ENCODE peak calls at places on chromosome 7, in seven cellular contexts. One of them, this sample, is unnamed.

GRCh38 chr7:82562716-82563404 is 119.3 kb upstream of the CACNA2D1 start:
- DNase-seq in HuH-7.5: no peak
- DNase-seq in iPS-NIHi11: no peak
- DNase-seq in dorsolateral prefrontal cortex: no peak
- DNase-seq in ELF-1: no peak
- DNase-seq in occipital lobe: no peak
- DNase-seq in stimulated activated CD8-positive, alpha-beta memory T cell treated with anti-CD3 and anti-CD28 coated beads, Interleukin-12 subunit alpha, Interleukin-12 subunit beta, amount 100 ng/mL, for 4 hours: no peak
- DNase-seq in this sample: no peak

GRCh38 chr7:155483868-155484325 is 26.0 kb downstream of the EN2 start:
- DNase-seq in HuH-7.5: no peak
- DNase-seq in iPS-NIHi11: no peak
- DNase-seq in dorsolateral prefrontal cortex: no peak
- DNase-seq in ELF-1: peak
- DNase-seq in occipital lobe: no peak
- DNase-seq in stimulated activated CD8-positive, alpha-beta memory T cell treated with anti-CD3 and anti-CD28 coated beads, Interleukin-12 subunit alpha, Interleukin-12 subunit beta, amount 100 ng/mL, for 4 hours: no peak
- DNase-seq in this sample: no peak

GRCh38 chr7:101518348-101518747 is 110.7 kb downstream of the MYL10 start:
- DNase-seq in HuH-7.5: no peak
- DNase-seq in iPS-NIHi11: no peak
- DNase-seq in dorsolateral prefrontal cortex: no peak
- DNase-seq in ELF-1: no peak
- DNase-seq in occipital lobe: no peak
- DNase-seq in stimulated activated CD8-positive, alpha-beta memory T cell treated with anti-CD3 and anti-CD28 coated beads, Interleukin-12 subunit alpha, Interleukin-12 subunit beta, amount 100 ng/mL, for 4 hours: no peak
- DNase-seq in this sample: no peak

GRCh38 chr7:34333925-34334324 is 324.1 kb upstream of the NPSR1 start:
- DNase-seq in HuH-7.5: no peak
- DNase-seq in iPS-NIHi11: no peak
- DNase-seq in dorsolateral prefrontal cortex: no peak
- DNase-seq in ELF-1: no peak
- DNase-seq in occipital lobe: no peak
- DNase-seq in stimulated activated CD8-positive, alpha-beta memory T cell treated with anti-CD3 and anti-CD28 coated beads, Interleukin-12 subunit alpha, Interleukin-12 subunit beta, amount 100 ng/mL, for 4 hours: no peak
- DNase-seq in this sample: no peak

GRCh38 chr7:47940482-47941001 is 7.7 kb downstream of the PKD1L1 start:
- DNase-seq in HuH-7.5: no peak
- DNase-seq in iPS-NIHi11: no peak
- DNase-seq in dorsolateral prefrontal cortex: no peak
- DNase-seq in ELF-1: no peak
- DNase-seq in occipital lobe: no peak
- DNase-seq in stimulated activated CD8-positive, alpha-beta memory T cell treated with anti-CD3 and anti-CD28 coated beads, Interleukin-12 subunit alpha, Interleukin-12 subunit beta, amount 100 ng/mL, for 4 hours: no peak
- DNase-seq in this sample: no peak

GRCh38 chr7:125927556-125927955 is 997.9 kb upstream of the POT1 start:
- DNase-seq in HuH-7.5: no peak
- DNase-seq in iPS-NIHi11: no peak
- DNase-seq in dorsolateral prefrontal cortex: no peak
- DNase-seq in ELF-1: no peak
- DNase-seq in occipital lobe: no peak
- DNase-seq in stimulated activated CD8-positive, alpha-beta memory T cell treated with anti-CD3 and anti-CD28 coated beads, Interleukin-12 subunit alpha, Interleukin-12 subunit beta, amount 100 ng/mL, for 4 hours: no peak
- DNase-seq in this sample: no peak

GRCh38 chr7:85765698-85766298 is 578.9 kb upstream of the SEMA3D start:
- DNase-seq in HuH-7.5: no peak
- DNase-seq in iPS-NIHi11: no peak
- DNase-seq in dorsolateral prefrontal cortex: no peak
- DNase-seq in ELF-1: peak
- DNase-seq in occipital lobe: no peak
- DNase-seq in stimulated activated CD8-positive, alpha-beta memory T cell treated with anti-CD3 and anti-CD28 coated beads, Interleukin-12 subunit alpha, Interleukin-12 subunit beta, amount 100 ng/mL, for 4 hours: no peak
- DNase-seq in this sample: peak

GRCh38 chr7:67371429-67372305 is 375.0 kb downstream of the TYW1 start:
- DNase-seq in HuH-7.5: peak
- DNase-seq in iPS-NIHi11: peak
- DNase-seq in dorsolateral prefrontal cortex: no peak
- DNase-seq in ELF-1: peak
- DNase-seq in occipital lobe: peak
- DNase-seq in stimulated activated CD8-positive, alpha-beta memory T cell treated with anti-CD3 and anti-CD28 coated beads, Interleukin-12 subunit alpha, Interleukin-12 subunit beta, amount 100 ng/mL, for 4 hours: no peak
- DNase-seq in this sample: peak

GRCh38 chr7:41143074-41143473 is 559.8 kb downstream of the INHBA start:
- DNase-seq in HuH-7.5: no peak
- DNase-seq in iPS-NIHi11: no peak
- DNase-seq in dorsolateral prefrontal cortex: no peak
- DNase-seq in ELF-1: no peak
- DNase-seq in occipital lobe: no peak
- DNase-seq in stimulated activated CD8-positive, alpha-beta memory T cell treated with anti-CD3 and anti-CD28 coated beads, Interleukin-12 subunit alpha, Interleukin-12 subunit beta, amount 100 ng/mL, for 4 hours: no peak
- DNase-seq in this sample: no peak

GRCh38 chr7:139523988-139524815 is 717 bp downstream of the CLEC2L start:
- DNase-seq in HuH-7.5: no peak
- DNase-seq in iPS-NIHi11: peak
- DNase-seq in dorsolateral prefrontal cortex: no peak
- DNase-seq in ELF-1: no peak
- DNase-seq in occipital lobe: no peak
- DNase-seq in stimulated activated CD8-positive, alpha-beta memory T cell treated with anti-CD3 and anti-CD28 coated beads, Interleukin-12 subunit alpha, Interleukin-12 subunit beta, amount 100 ng/mL, for 4 hours: no peak
- DNase-seq in this sample: no peak

GRCh38 chr7:140304071-140304799 is 94.1 kb downstream of the SLC37A3 start:
- DNase-seq in HuH-7.5: no peak
- DNase-seq in iPS-NIHi11: no peak
- DNase-seq in dorsolateral prefrontal cortex: no peak
- DNase-seq in ELF-1: no peak
- DNase-seq in occipital lobe: no peak
- DNase-seq in stimulated activated CD8-positive, alpha-beta memory T cell treated with anti-CD3 and anti-CD28 coated beads, Interleukin-12 subunit alpha, Interleukin-12 subunit beta, amount 100 ng/mL, for 4 hours: no peak
- DNase-seq in this sample: peak

GRCh38 chr7:21948887-21949469 is 3.3 kb upstream of the CDCA7L start:
- DNase-seq in HuH-7.5: no peak
- DNase-seq in iPS-NIHi11: no peak
- DNase-seq in dorsolateral prefrontal cortex: no peak
- DNase-seq in ELF-1: no peak
- DNase-seq in occipital lobe: no peak
- DNase-seq in stimulated activated CD8-positive, alpha-beta memory T cell treated with anti-CD3 and anti-CD28 coated beads, Interleukin-12 subunit alpha, Interleukin-12 subunit beta, amount 100 ng/mL, for 4 hours: no peak
- DNase-seq in this sample: no peak

GRCh38 chr7:82235710-82236109 is 207.9 kb downstream of the CACNA2D1 start:
- DNase-seq in HuH-7.5: no peak
- DNase-seq in iPS-NIHi11: no peak
- DNase-seq in dorsolateral prefrontal cortex: no peak
- DNase-seq in ELF-1: no peak
- DNase-seq in occipital lobe: no peak
- DNase-seq in stimulated activated CD8-positive, alpha-beta memory T cell treated with anti-CD3 and anti-CD28 coated beads, Interleukin-12 subunit alpha, Interleukin-12 subunit beta, amount 100 ng/mL, for 4 hours: no peak
- DNase-seq in this sample: no peak

GRCh38 chr7:131265227-131265626 is 62.4 kb upstream of the MKLN1 start:
- DNase-seq in HuH-7.5: no peak
- DNase-seq in iPS-NIHi11: no peak
- DNase-seq in dorsolateral prefrontal cortex: no peak
- DNase-seq in ELF-1: no peak
- DNase-seq in occipital lobe: peak
- DNase-seq in stimulated activated CD8-positive, alpha-beta memory T cell treated with anti-CD3 and anti-CD28 coated beads, Interleukin-12 subunit alpha, Interleukin-12 subunit beta, amount 100 ng/mL, for 4 hours: no peak
- DNase-seq in this sample: no peak

GRCh38 chr7:85890244-85890811 is 703.5 kb upstream of the SEMA3D start:
- DNase-seq in HuH-7.5: peak
- DNase-seq in iPS-NIHi11: peak
- DNase-seq in dorsolateral prefrontal cortex: no peak
- DNase-seq in ELF-1: no peak
- DNase-seq in occipital lobe: no peak
- DNase-seq in stimulated activated CD8-positive, alpha-beta memory T cell treated with anti-CD3 and anti-CD28 coated beads, Interleukin-12 subunit alpha, Interleukin-12 subunit beta, amount 100 ng/mL, for 4 hours: no peak
- DNase-seq in this sample: peak